ENCODE peak calls at places on chromosomes 13 and 19, in ten cellular contexts. One of them, this sample, is unnamed.

GRCh38 chr13:49667773-49668172 is 23.5 kb downstream of the EBPL start:
- ATAC-seq in activated CD4-positive, alpha-beta T cell treated with anti-CD3 and anti-CD28 coated beads for 36 hours: no peak
- ATAC-seq in upper lobe of left lung: no peak
- ATAC-seq in naive thymus-derived CD4-positive, alpha-beta T cell: no peak
- ATAC-seq in stimulated activated naive CD8-positive, alpha-beta T cell treated with anti-CD3 and anti-CD28 coated beads, Interleukin-15, Interleukin-2, amounts not matched to agents 100 U/mL and 50 U/mL, for 24 hours: no peak
- ATAC-seq in lower lobe of right lung: no peak
- ATAC-seq in activated CD8-positive, alpha-beta T cell treated with anti-CD3 and anti-CD28 coated beads for 36 hours: no peak
- ATAC-seq in CD4-positive, alpha-beta T cell: no peak
- ATAC-seq in Panc1: no peak
- ATAC-seq in left cardiac atrium: peak
- ATAC-seq in this sample: no peak

GRCh38 chr13:82458169-82458568 is 1424.1 kb downstream of the SLITRK1 start:
- ATAC-seq in CD4-positive, alpha-beta T cell: no peak
- ATAC-seq in Panc1: no peak
- ATAC-seq in lower lobe of right lung: no peak
- ATAC-seq in naive thymus-derived CD4-positive, alpha-beta T cell: no peak
- ATAC-seq in left cardiac atrium: no peak
- ATAC-seq in upper lobe of left lung: no peak
- ATAC-seq in activated CD8-positive, alpha-beta T cell treated with anti-CD3 and anti-CD28 coated beads for 36 hours: no peak
- ATAC-seq in activated CD4-positive, alpha-beta T cell treated with anti-CD3 and anti-CD28 coated beads for 36 hours: no peak
- ATAC-seq in stimulated activated naive CD8-positive, alpha-beta T cell treated with anti-CD3 and anti-CD28 coated beads, Interleukin-15, Interleukin-2, amounts not matched to agents 100 U/mL and 50 U/mL, for 24 hours: no peak
- ATAC-seq in this sample: no peak

GRCh38 chr13:97848886-97849285 is 104.6 kb upstream of the IPO5 start:
- ATAC-seq in stimulated activated naive CD8-positive, alpha-beta T cell treated with anti-CD3 and anti-CD28 coated beads, Interleukin-15, Interleukin-2, amounts not matched to agents 100 U/mL and 50 U/mL, for 24 hours: no peak
- ATAC-seq in lower lobe of right lung: no peak
- ATAC-seq in Panc1: no peak
- ATAC-seq in CD4-positive, alpha-beta T cell: no peak
- ATAC-seq in left cardiac atrium: no peak
- ATAC-seq in activated CD8-positive, alpha-beta T cell treated with anti-CD3 and anti-CD28 coated beads for 36 hours: no peak
- ATAC-seq in upper lobe of left lung: no peak
- ATAC-seq in activated CD4-positive, alpha-beta T cell treated with anti-CD3 and anti-CD28 coated beads for 36 hours: no peak
- ATAC-seq in naive thymus-derived CD4-positive, alpha-beta T cell: no peak
- ATAC-seq in this sample: no peak

GRCh38 chr19:45492627-45493470 is 4.0 kb downstream of the RTN2 start:
- ATAC-seq in upper lobe of left lung: peak
- ATAC-seq in activated CD4-positive, alpha-beta T cell treated with anti-CD3 and anti-CD28 coated beads for 36 hours: no peak
- ATAC-seq in CD4-positive, alpha-beta T cell: no peak
- ATAC-seq in lower lobe of right lung: peak
- ATAC-seq in Panc1: no peak
- ATAC-seq in stimulated activated naive CD8-positive, alpha-beta T cell treated with anti-CD3 and anti-CD28 coated beads, Interleukin-15, Interleukin-2, amounts not matched to agents 100 U/mL and 50 U/mL, for 24 hours: no peak
- ATAC-seq in left cardiac atrium: peak
- ATAC-seq in activated CD8-positive, alpha-beta T cell treated with anti-CD3 and anti-CD28 coated beads for 36 hours: no peak
- ATAC-seq in naive thymus-derived CD4-positive, alpha-beta T cell: no peak
- ATAC-seq in this sample: no peak

GRCh38 chr13:102700088-102701031 is 5.5 kb upstream of the METTL21C start:
- ATAC-seq in upper lobe of left lung: no peak
- ATAC-seq in activated CD4-positive, alpha-beta T cell treated with anti-CD3 and anti-CD28 coated beads for 36 hours: no peak
- ATAC-seq in activated CD8-positive, alpha-beta T cell treated with anti-CD3 and anti-CD28 coated beads for 36 hours: no peak
- ATAC-seq in Panc1: no peak
- ATAC-seq in CD4-positive, alpha-beta T cell: no peak
- ATAC-seq in stimulated activated naive CD8-positive, alpha-beta T cell treated with anti-CD3 and anti-CD28 coated beads, Interleukin-15, Interleukin-2, amounts not matched to agents 100 U/mL and 50 U/mL, for 24 hours: no peak
- ATAC-seq in left cardiac atrium: peak
- ATAC-seq in lower lobe of right lung: no peak
- ATAC-seq in naive thymus-derived CD4-positive, alpha-beta T cell: no peak
- ATAC-seq in this sample: no peak

GRCh38 chr13:67736646-67737420 is 506.7 kb upstream of the PCDH9 start:
- ATAC-seq in CD4-positive, alpha-beta T cell: no peak
- ATAC-seq in left cardiac atrium: no peak
- ATAC-seq in Panc1: no peak
- ATAC-seq in naive thymus-derived CD4-positive, alpha-beta T cell: no peak
- ATAC-seq in lower lobe of right lung: no peak
- ATAC-seq in activated CD8-positive, alpha-beta T cell treated with anti-CD3 and anti-CD28 coated beads for 36 hours: no peak
- ATAC-seq in stimulated activated naive CD8-positive, alpha-beta T cell treated with anti-CD3 and anti-CD28 coated beads, Interleukin-15, Interleukin-2, amounts not matched to agents 100 U/mL and 50 U/mL, for 24 hours: no peak
- ATAC-seq in activated CD4-positive, alpha-beta T cell treated with anti-CD3 and anti-CD28 coated beads for 36 hours: no peak
- ATAC-seq in upper lobe of left lung: no peak
- ATAC-seq in this sample: no peak

GRCh38 chr19:41377977-41378707 is 1.8 kb downstream of the TMEM91 start:
- ATAC-seq in CD4-positive, alpha-beta T cell: peak
- ATAC-seq in naive thymus-derived CD4-positive, alpha-beta T cell: peak
- ATAC-seq in activated CD4-positive, alpha-beta T cell treated with anti-CD3 and anti-CD28 coated beads for 36 hours: no peak
- ATAC-seq in Panc1: peak
- ATAC-seq in left cardiac atrium: no peak
- ATAC-seq in activated CD8-positive, alpha-beta T cell treated with anti-CD3 and anti-CD28 coated beads for 36 hours: peak
- ATAC-seq in lower lobe of right lung: no peak
- ATAC-seq in stimulated activated naive CD8-positive, alpha-beta T cell treated with anti-CD3 and anti-CD28 coated beads, Interleukin-15, Interleukin-2, amounts not matched to agents 100 U/mL and 50 U/mL, for 24 hours: peak
- ATAC-seq in upper lobe of left lung: no peak
- ATAC-seq in this sample: peak

GRCh38 chr13:106573855-106574254 is 5.9 kb upstream of the ARGLU1 start:
- ATAC-seq in stimulated activated naive CD8-positive, alpha-beta T cell treated with anti-CD3 and anti-CD28 coated beads, Interleukin-15, Interleukin-2, amounts not matched to agents 100 U/mL and 50 U/mL, for 24 hours: no peak
- ATAC-seq in naive thymus-derived CD4-positive, alpha-beta T cell: no peak
- ATAC-seq in lower lobe of right lung: peak
- ATAC-seq in left cardiac atrium: peak
- ATAC-seq in CD4-positive, alpha-beta T cell: no peak
- ATAC-seq in activated CD4-positive, alpha-beta T cell treated with anti-CD3 and anti-CD28 coated beads for 36 hours: no peak
- ATAC-seq in activated CD8-positive, alpha-beta T cell treated with anti-CD3 and anti-CD28 coated beads for 36 hours: no peak
- ATAC-seq in Panc1: no peak
- ATAC-seq in upper lobe of left lung: peak
- ATAC-seq in this sample: no peak

GRCh38 chr19:18418725-18419194 is 438 bp upstream of the SSBP4 start:
- ATAC-seq in lower lobe of right lung: peak
- ATAC-seq in upper lobe of left lung: peak
- ATAC-seq in CD4-positive, alpha-beta T cell: peak
- ATAC-seq in activated CD8-positive, alpha-beta T cell treated with anti-CD3 and anti-CD28 coated beads for 36 hours: peak
- ATAC-seq in naive thymus-derived CD4-positive, alpha-beta T cell: peak
- ATAC-seq in Panc1: peak
- ATAC-seq in stimulated activated naive CD8-positive, alpha-beta T cell treated with anti-CD3 and anti-CD28 coated beads, Interleukin-15, Interleukin-2, amounts not matched to agents 100 U/mL and 50 U/mL, for 24 hours: peak
- ATAC-seq in activated CD4-positive, alpha-beta T cell treated with anti-CD3 and anti-CD28 coated beads for 36 hours: peak
- ATAC-seq in left cardiac atrium: peak
- ATAC-seq in this sample: peak

GRCh38 chr13:43529796-43530195 is 257.0 kb downstream of the ENOX1 start:
- ATAC-seq in left cardiac atrium: no peak
- ATAC-seq in upper lobe of left lung: no peak
- ATAC-seq in lower lobe of right lung: peak
- ATAC-seq in stimulated activated naive CD8-positive, alpha-beta T cell treated with anti-CD3 and anti-CD28 coated beads, Interleukin-15, Interleukin-2, amounts not matched to agents 100 U/mL and 50 U/mL, for 24 hours: no peak
- ATAC-seq in naive thymus-derived CD4-positive, alpha-beta T cell: no peak
- ATAC-seq in Panc1: no peak
- ATAC-seq in activated CD4-positive, alpha-beta T cell treated with anti-CD3 and anti-CD28 coated beads for 36 hours: no peak
- ATAC-seq in activated CD8-positive, alpha-beta T cell treated with anti-CD3 and anti-CD28 coated beads for 36 hours: no peak
- ATAC-seq in CD4-positive, alpha-beta T cell: no peak
- ATAC-seq in this sample: no peak

GRCh38 chr19:39445258-39446071 is at the start of gene SUPT5H:
- ATAC-seq in activated CD8-positive, alpha-beta T cell treated with anti-CD3 and anti-CD28 coated beads for 36 hours: peak
- ATAC-seq in naive thymus-derived CD4-positive, alpha-beta T cell: peak
- ATAC-seq in upper lobe of left lung: peak
- ATAC-seq in CD4-positive, alpha-beta T cell: peak
- ATAC-seq in left cardiac atrium: peak
- ATAC-seq in lower lobe of right lung: peak
- ATAC-seq in stimulated activated naive CD8-positive, alpha-beta T cell treated with anti-CD3 and anti-CD28 coated beads, Interleukin-15, Interleukin-2, amounts not matched to agents 100 U/mL and 50 U/mL, for 24 hours: peak
- ATAC-seq in Panc1: peak
- ATAC-seq in activated CD4-positive, alpha-beta T cell treated with anti-CD3 and anti-CD28 coated beads for 36 hours: peak
- ATAC-seq in this sample: peak

GRCh38 chr13:94411747-94412146 is 67.7 kb downstream of the DCT start:
- ATAC-seq in Panc1: no peak
- ATAC-seq in CD4-positive, alpha-beta T cell: no peak
- ATAC-seq in left cardiac atrium: no peak
- ATAC-seq in stimulated activated naive CD8-positive, alpha-beta T cell treated with anti-CD3 and anti-CD28 coated beads, Interleukin-15, Interleukin-2, amounts not matched to agents 100 U/mL and 50 U/mL, for 24 hours: peak
- ATAC-seq in activated CD4-positive, alpha-beta T cell treated with anti-CD3 and anti-CD28 coated beads for 36 hours: peak
- ATAC-seq in lower lobe of right lung: no peak
- ATAC-seq in activated CD8-positive, alpha-beta T cell treated with anti-CD3 and anti-CD28 coated beads for 36 hours: peak
- ATAC-seq in upper lobe of left lung: no peak
- ATAC-seq in naive thymus-derived CD4-positive, alpha-beta T cell: no peak
- ATAC-seq in this sample: no peak

GRCh38 chr19:44848036-44848804 is 2.1 kb downstream of the NECTIN2 start:
- ATAC-seq in activated CD8-positive, alpha-beta T cell treated with anti-CD3 and anti-CD28 coated beads for 36 hours: no peak
- ATAC-seq in stimulated activated naive CD8-positive, alpha-beta T cell treated with anti-CD3 and anti-CD28 coated beads, Interleukin-15, Interleukin-2, amounts not matched to agents 100 U/mL and 50 U/mL, for 24 hours: no peak
- ATAC-seq in lower lobe of right lung: no peak
- ATAC-seq in left cardiac atrium: no peak
- ATAC-seq in Panc1: no peak
- ATAC-seq in CD4-positive, alpha-beta T cell: no peak
- ATAC-seq in upper lobe of left lung: no peak
- ATAC-seq in naive thymus-derived CD4-positive, alpha-beta T cell: no peak
- ATAC-seq in activated CD4-positive, alpha-beta T cell treated with anti-CD3 and anti-CD28 coated beads for 36 hours: no peak
- ATAC-seq in this sample: no peak

GRCh38 chr19:14425696-14426138 is 6.6 kb upstream of the DDX39A start:
- ATAC-seq in lower lobe of right lung: no peak
- ATAC-seq in upper lobe of left lung: peak
- ATAC-seq in activated CD8-positive, alpha-beta T cell treated with anti-CD3 and anti-CD28 coated beads for 36 hours: no peak
- ATAC-seq in stimulated activated naive CD8-positive, alpha-beta T cell treated with anti-CD3 and anti-CD28 coated beads, Interleukin-15, Interleukin-2, amounts not matched to agents 100 U/mL and 50 U/mL, for 24 hours: no peak
- ATAC-seq in Panc1: no peak
- ATAC-seq in CD4-positive, alpha-beta T cell: no peak
- ATAC-seq in activated CD4-positive, alpha-beta T cell treated with anti-CD3 and anti-CD28 coated beads for 36 hours: no peak
- ATAC-seq in naive thymus-derived CD4-positive, alpha-beta T cell: no peak
- ATAC-seq in left cardiac atrium: peak
- ATAC-seq in this sample: no peak

GRCh38 chr13:109368230-109368629 is 418.2 kb downstream of the IRS2 start:
- ATAC-seq in naive thymus-derived CD4-positive, alpha-beta T cell: no peak
- ATAC-seq in activated CD8-positive, alpha-beta T cell treated with anti-CD3 and anti-CD28 coated beads for 36 hours: no peak
- ATAC-seq in upper lobe of left lung: no peak
- ATAC-seq in lower lobe of right lung: no peak
- ATAC-seq in left cardiac atrium: no peak
- ATAC-seq in stimulated activated naive CD8-positive, alpha-beta T cell treated with anti-CD3 and anti-CD28 coated beads, Interleukin-15, Interleukin-2, amounts not matched to agents 100 U/mL and 50 U/mL, for 24 hours: no peak
- ATAC-seq in Panc1: no peak
- ATAC-seq in CD4-positive, alpha-beta T cell: no peak
- ATAC-seq in activated CD4-positive, alpha-beta T cell treated with anti-CD3 and anti-CD28 coated beads for 36 hours: no peak
- ATAC-seq in this sample: no peak

GRCh38 chr19:37304190-37304883 is 66.6 kb upstream of the ZNF527 start:
- ATAC-seq in naive thymus-derived CD4-positive, alpha-beta T cell: no peak
- ATAC-seq in activated CD4-positive, alpha-beta T cell treated with anti-CD3 and anti-CD28 coated beads for 36 hours: no peak
- ATAC-seq in CD4-positive, alpha-beta T cell: no peak
- ATAC-seq in stimulated activated naive CD8-positive, alpha-beta T cell treated with anti-CD3 and anti-CD28 coated beads, Interleukin-15, Interleukin-2, amounts not matched to agents 100 U/mL and 50 U/mL, for 24 hours: no peak
- ATAC-seq in left cardiac atrium: peak
- ATAC-seq in upper lobe of left lung: peak
- ATAC-seq in lower lobe of right lung: peak
- ATAC-seq in Panc1: no peak
- ATAC-seq in activated CD8-positive, alpha-beta T cell treated with anti-CD3 and anti-CD28 coated beads for 36 hours: no peak
- ATAC-seq in this sample: no peak

GRCh38 chr13:110297771-110298170 is 9.2 kb downstream of the COL4A1 start:
- ATAC-seq in activated CD4-positive, alpha-beta T cell treated with anti-CD3 and anti-CD28 coated beads for 36 hours: no peak
- ATAC-seq in left cardiac atrium: no peak
- ATAC-seq in Panc1: no peak
- ATAC-seq in stimulated activated naive CD8-positive, alpha-beta T cell treated with anti-CD3 and anti-CD28 coated beads, Interleukin-15, Interleukin-2, amounts not matched to agents 100 U/mL and 50 U/mL, for 24 hours: no peak
- ATAC-seq in naive thymus-derived CD4-positive, alpha-beta T cell: no peak
- ATAC-seq in activated CD8-positive, alpha-beta T cell treated with anti-CD3 and anti-CD28 coated beads for 36 hours: no peak
- ATAC-seq in lower lobe of right lung: no peak
- ATAC-seq in CD4-positive, alpha-beta T cell: no peak
- ATAC-seq in upper lobe of left lung: no peak
- ATAC-seq in this sample: no peak

GRCh38 chr13:75376792-75377402 is 105.1 kb downstream of the TBC1D4 start:
- ATAC-seq in activated CD4-positive, alpha-beta T cell treated with anti-CD3 and anti-CD28 coated beads for 36 hours: no peak
- ATAC-seq in left cardiac atrium: no peak
- ATAC-seq in upper lobe of left lung: no peak
- ATAC-seq in naive thymus-derived CD4-positive, alpha-beta T cell: no peak
- ATAC-seq in activated CD8-positive, alpha-beta T cell treated with anti-CD3 and anti-CD28 coated beads for 36 hours: no peak
- ATAC-seq in lower lobe of right lung: no peak
- ATAC-seq in CD4-positive, alpha-beta T cell: no peak
- ATAC-seq in Panc1: no peak
- ATAC-seq in stimulated activated naive CD8-positive, alpha-beta T cell treated with anti-CD3 and anti-CD28 coated beads, Interleukin-15, Interleukin-2, amounts not matched to agents 100 U/mL and 50 U/mL, for 24 hours: no peak
- ATAC-seq in this sample: no peak

GRCh38 chr13:65400707-65401106 is 1829.4 kb downstream of the PCDH9 start:
- ATAC-seq in naive thymus-derived CD4-positive, alpha-beta T cell: no peak
- ATAC-seq in upper lobe of left lung: no peak
- ATAC-seq in Panc1: peak
- ATAC-seq in CD4-positive, alpha-beta T cell: no peak
- ATAC-seq in activated CD8-positive, alpha-beta T cell treated with anti-CD3 and anti-CD28 coated beads for 36 hours: no peak
- ATAC-seq in lower lobe of right lung: no peak
- ATAC-seq in left cardiac atrium: no peak
- ATAC-seq in stimulated activated naive CD8-positive, alpha-beta T cell treated with anti-CD3 and anti-CD28 coated beads, Interleukin-15, Interleukin-2, amounts not matched to agents 100 U/mL and 50 U/mL, for 24 hours: no peak
- ATAC-seq in activated CD4-positive, alpha-beta T cell treated with anti-CD3 and anti-CD28 coated beads for 36 hours: no peak
- ATAC-seq in this sample: no peak

GRCh38 chr19:32464279-32464678 is 58.7 kb downstream of the DPY19L3 start:
- ATAC-seq in naive thymus-derived CD4-positive, alpha-beta T cell: no peak
- ATAC-seq in stimulated activated naive CD8-positive, alpha-beta T cell treated with anti-CD3 and anti-CD28 coated beads, Interleukin-15, Interleukin-2, amounts not matched to agents 100 U/mL and 50 U/mL, for 24 hours: no peak
- ATAC-seq in activated CD4-positive, alpha-beta T cell treated with anti-CD3 and anti-CD28 coated beads for 36 hours: no peak
- ATAC-seq in lower lobe of right lung: no peak
- ATAC-seq in upper lobe of left lung: no peak
- ATAC-seq in activated CD8-positive, alpha-beta T cell treated with anti-CD3 and anti-CD28 coated beads for 36 hours: no peak
- ATAC-seq in Panc1: peak
- ATAC-seq in CD4-positive, alpha-beta T cell: no peak
- ATAC-seq in left cardiac atrium: no peak
- ATAC-seq in this sample: no peak

GRCh38 chr19:4067396-4068057 is 828 bp upstream of the ZBTB7A start:
- ATAC-seq in lower lobe of right lung: peak
- ATAC-seq in CD4-positive, alpha-beta T cell: peak
- ATAC-seq in activated CD8-positive, alpha-beta T cell treated with anti-CD3 and anti-CD28 coated beads for 36 hours: no peak
- ATAC-seq in Panc1: no peak
- ATAC-seq in upper lobe of left lung: peak
- ATAC-seq in stimulated activated naive CD8-positive, alpha-beta T cell treated with anti-CD3 and anti-CD28 coated beads, Interleukin-15, Interleukin-2, amounts not matched to agents 100 U/mL and 50 U/mL, for 24 hours: no peak
- ATAC-seq in left cardiac atrium: peak
- ATAC-seq in activated CD4-positive, alpha-beta T cell treated with anti-CD3 and anti-CD28 coated beads for 36 hours: no peak
- ATAC-seq in naive thymus-derived CD4-positive, alpha-beta T cell: peak
- ATAC-seq in this sample: no peak

GRCh38 chr19:43432866-43433673 is 18.4 kb downstream of the TEX101 start:
- ATAC-seq in activated CD4-positive, alpha-beta T cell treated with anti-CD3 and anti-CD28 coated beads for 36 hours: peak
- ATAC-seq in left cardiac atrium: peak
- ATAC-seq in CD4-positive, alpha-beta T cell: peak
- ATAC-seq in upper lobe of left lung: peak
- ATAC-seq in stimulated activated naive CD8-positive, alpha-beta T cell treated with anti-CD3 and anti-CD28 coated beads, Interleukin-15, Interleukin-2, amounts not matched to agents 100 U/mL and 50 U/mL, for 24 hours: peak
- ATAC-seq in activated CD8-positive, alpha-beta T cell treated with anti-CD3 and anti-CD28 coated beads for 36 hours: peak
- ATAC-seq in lower lobe of right lung: peak
- ATAC-seq in naive thymus-derived CD4-positive, alpha-beta T cell: peak
- ATAC-seq in Panc1: peak
- ATAC-seq in this sample: no peak

GRCh38 chr13:40058757-40059236 is 403.3 kb downstream of the COG6 start:
- ATAC-seq in activated CD8-positive, alpha-beta T cell treated with anti-CD3 and anti-CD28 coated beads for 36 hours: peak
- ATAC-seq in naive thymus-derived CD4-positive, alpha-beta T cell: no peak
- ATAC-seq in Panc1: no peak
- ATAC-seq in lower lobe of right lung: no peak
- ATAC-seq in left cardiac atrium: no peak
- ATAC-seq in stimulated activated naive CD8-positive, alpha-beta T cell treated with anti-CD3 and anti-CD28 coated beads, Interleukin-15, Interleukin-2, amounts not matched to agents 100 U/mL and 50 U/mL, for 24 hours: peak
- ATAC-seq in CD4-positive, alpha-beta T cell: no peak
- ATAC-seq in activated CD4-positive, alpha-beta T cell treated with anti-CD3 and anti-CD28 coated beads for 36 hours: peak
- ATAC-seq in upper lobe of left lung: no peak
- ATAC-seq in this sample: no peak